ENCODE peak calls at places on chromosomes 6 and 20, in seven cellular contexts. W is upper lobe of right lung; V is GM06990; Z is left ventricle myocardium inferior; J is AG04450; G is activated CD8-positive, alpha-beta T cell treated with anti-CD3 and anti-CD28 coated beads for 36 hours; A is gastrocnemius medialis. D is an unnamed sample.

GRCh38 chr6:132161283-132161682 is 210.1 kb upstream of the CCN2 start:
- DNase-seq in W (no peak), V (no peak), Z (no peak), J (peak; percentile 33), G (no peak), A (no peak), D (peak; percentile 33)

GRCh38 chr6:160217073-160217472 is 41.5 kb downstream of the SLC22A2 start:
- DNase-seq in W (no peak), V (no peak), Z (no peak), J (no peak), G (no peak), A (no peak), D (no peak)

GRCh38 chr6:110514818-110515217 is 38.4 kb upstream of the SLC22A16 start:
- DNase-seq in W (no peak), V (no peak), Z (no peak), J (no peak), G (no peak), A (no peak), D (no peak)

GRCh38 chr20:16256981-16257380 is 316.3 kb downstream of the KIF16B start:
- DNase-seq in W (no peak), V (no peak), Z (no peak), J (no peak), G (no peak), A (no peak), D (no peak)

GRCh38 chr6:159062965-159063364 is 18.2 kb upstream of the TAGAP start:
- DNase-seq in W (no peak), V (no peak), Z (no peak), J (no peak), G (no peak), A (no peak), D (no peak)

GRCh38 chr6:3159805-3160781 is 2.7 kb upstream of the TUBB2A start:
- DNase-seq in W (no peak), V (no peak), Z (no peak), J (no peak), G (peak; percentile 66), A (no peak), D (no peak)

GRCh38 chr6:76790045-76790796 is 673.1 kb downstream of the HTR1B start:
- DNase-seq in W (no peak), V (no peak), Z (no peak), J (no peak), G (no peak), A (no peak), D (peak; percentile 2)

GRCh38 chr6:18330548-18331066 is 56.5 kb upstream of the RNF144B start:
- DNase-seq in W (no peak), V (peak; percentile 42), Z (no peak), J (no peak), G (no peak), A (no peak), D (no peak)

GRCh38 chr6:106128981-106129761 is 43.0 kb downstream of the PRDM1 start:
- DNase-seq in W (no peak), V (no peak), Z (no peak), J (peak; percentile 16), G (no peak), A (no peak), D (peak; percentile 61)

GRCh38 chr20:1959156-1959555 is 34.7 kb downstream of the PDYN start:
- DNase-seq in W (no peak), V (no peak), Z (no peak), J (no peak), G (no peak), A (no peak), D (no peak)

GRCh38 chr6:37860226-37860839 is 40.8 kb downstream of the ZFAND3 start:
- DNase-seq in W (no peak), V (no peak), Z (no peak), J (no peak), G (peak; percentile 24), A (no peak), D (peak; percentile 28)

GRCh38 chr6:43665376-43665775 is 20.5 kb downstream of the RSPH9 start:
- DNase-seq in W (no peak), V (no peak), Z (no peak), J (no peak), G (no peak), A (no peak), D (peak; percentile 68)

GRCh38 chr6:87154641-87155271 is 609 bp upstream of the ZNF292 start:
- DNase-seq in W (no peak), V (no peak), Z (no peak), J (peak; percentile 54), G (peak; percentile 91), A (peak; percentile 48), D (peak; percentile 88)

GRCh38 chr6:754202-754601 is 61.3 kb upstream of the EXOC2 start:
- DNase-seq in W (no peak), V (no peak), Z (no peak), J (no peak), G (no peak), A (no peak), D (no peak)

GRCh38 chr6:158853072-158853871 is 34.1 kb upstream of the EZR start:
- DNase-seq in W (peak; percentile 92), V (peak; percentile 61), Z (peak; percentile 21), J (no peak), G (peak; percentile 93), A (no peak), D (peak; percentile 86)

GRCh38 chr20:58078741-58079522 is 149.5 kb downstream of the ANKRD60 start:
- DNase-seq in W (no peak), V (no peak), Z (no peak), J (no peak), G (no peak), A (no peak), D (peak; percentile 52)

GRCh38 chr6:156779206-156780116 is 2.3 kb downstream of the ARID1B start:
- DNase-seq in W (peak; percentile 83), V (peak; percentile 72), Z (peak; percentile 64), J (no peak), G (peak; percentile 69), A (peak; percentile 31), D (no peak)

GRCh38 chr20:1415667-1416468 is 23.0 kb upstream of the FKBP1A start:
- DNase-seq in W (no peak), V (no peak), Z (no peak), J (peak; percentile 64), G (peak; percentile 43), A (no peak), D (peak; percentile 98)

GRCh38 chr6:119240257-119241123 is 109.1 kb downstream of the MAN1A1 start:
- DNase-seq in W (no peak), V (no peak), Z (no peak), J (no peak), G (no peak), A (no peak), D (no peak)

GRCh38 chr6:142872376-142872775 is 72.6 kb downstream of the HIVEP2 start:
- DNase-seq in W (no peak), V (no peak), Z (no peak), J (no peak), G (no peak), A (no peak), D (peak; percentile 51)

GRCh38 chr6:53119772-53120409 is 28.8 kb downstream of the GCM1 start:
- DNase-seq in W (no peak), V (no peak), Z (no peak), J (peak; percentile 20), G (no peak), A (no peak), D (peak; percentile 73)

GRCh38 chr6:39102024-39102820 is 12.8 kb downstream of the SAYSD1 start:
- DNase-seq in W (peak; percentile 66), V (peak; percentile 51), Z (peak; percentile 23), J (peak; percentile 49), G (peak; percentile 44), A (no peak), D (peak; percentile 54)

GRCh38 chr6:57324538-57324937 is 7.1 kb downstream of the PRIM2 start:
- DNase-seq in W (no peak), V (no peak), Z (no peak), J (no peak), G (no peak), A (no peak), D (no peak)

GRCh38 chr6:54053893-54054391 is 57.3 kb upstream of the MLIP start:
- DNase-seq in W (no peak), V (no peak), Z (no peak), J (peak; percentile 65), G (no peak), A (peak; percentile 76), D (peak; percentile 64)

GRCh38 chr20:40860487-40860902 is 168.1 kb upstream of the TOP1 start:
- DNase-seq in W (no peak), V (no peak), Z (no peak), J (peak; percentile 24), G (no peak), A (no peak), D (peak; percentile 77)

DNA sequence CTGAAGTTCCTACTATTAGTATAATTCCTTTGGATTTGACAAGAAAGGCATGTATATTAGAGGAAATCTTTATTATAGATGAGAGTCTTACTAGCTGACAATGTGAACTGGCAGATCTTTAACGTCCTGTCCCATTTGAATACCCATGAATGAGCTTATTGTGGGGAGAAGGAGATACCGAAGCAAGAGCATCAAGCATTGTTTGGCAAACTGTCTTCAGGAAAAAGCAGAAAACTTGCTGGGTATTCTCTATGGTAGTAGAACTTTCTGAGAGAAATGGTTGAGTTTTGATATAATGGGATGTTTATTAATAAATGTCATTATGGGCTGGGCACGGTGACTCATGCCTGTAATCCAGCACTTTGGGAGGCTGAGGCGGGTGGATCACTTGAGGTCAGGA is 18.3 kb downstream of the RSPO3 start:
- DNase-seq in W (no peak), V (no peak), Z (no peak), J (no peak), G (no peak), A (no peak), D (no peak)
- TF ChIP-seq CTCF in W (no peak), V (no peak), Z (no peak), J (no peak), G (no peak), A (no peak), D (no peak)

GRCh38 chr20:3400260-3401155 is 7.0 kb downstream of the DNAAF9 start:
- DNase-seq in W (no peak), V (no peak), Z (no peak), J (no peak), G (no peak), A (no peak), D (no peak)
- TF ChIP-seq CTCF in W (no peak), V (no peak), Z (no peak), J (no peak), G (no peak), A (no peak), D (no peak)

GRCh38 chr6:111564482-111564945 is 41.2 kb downstream of the TRAF3IP2 start:
- DNase-seq in W (no peak), V (no peak), Z (peak; percentile 57), J (no peak), G (peak; percentile 51), A (peak; percentile 76), D (peak; percentile 78)

GRCh38 chr6:111566873-111567517 is 38.7 kb downstream of the TRAF3IP2 start:
- DNase-seq in W (peak; percentile 69), V (no peak), Z (no peak), J (no peak), G (peak; percentile 33), A (no peak), D (peak; percentile 50)

GRCh38 chr6:111566222-111566717 is 39.4 kb downstream of the TRAF3IP2 start:
- DNase-seq in W (no peak), V (no peak), Z (no peak), J (no peak), G (no peak), A (no peak), D (no peak)

GRCh38 chr6:111563581-111563980 is 42.1 kb downstream of the TRAF3IP2 start:
- DNase-seq in W (no peak), V (no peak), Z (no peak), J (no peak), G (no peak), A (no peak), D (no peak)

GRCh38 chr6:111565316-111566221 is 40.1 kb downstream of the TRAF3IP2 start:
- DNase-seq in W (no peak), V (no peak), Z (no peak), J (no peak), G (peak; percentile 56), A (no peak), D (no peak)
- TF ChIP-seq CTCF in W (no peak), V (peak; percentile 51), Z (no peak), J (no peak), G (peak; percentile 38), A (peak; percentile 49), D (no peak)

GRCh38 chr20:45487231-45487635 is 17.7 kb downstream of the WFDC2 start:
- DNase-seq in W (peak; percentile 62), V (no peak), Z (no peak), J (no peak), G (peak; percentile 21), A (no peak), D (no peak)
- TF ChIP-seq CTCF in W (no peak), V (peak; percentile 18), Z (no peak), J (peak; percentile 9), G (no peak), A (no peak), D (no peak)